ENCODE peak calls at places on chromosome 17, in six cellular contexts. N is A549, F is GM12878, D is SK-N-SH, L is K562, O is HepG2. X is an unnamed sample.

GRCh38 chr17:76213491-76213890 is 26.8 kb downstream of the RNF157 start:
- DNase-seq in O (no peak), F (no peak), D (no peak), L (no peak), N (no peak), X (no peak)

GRCh38 chr17:36825956-36826350 is 111.3 kb upstream of the LHX1 start:
- DNase-seq in D (no peak), O (no peak), N (no peak), L (no peak), F (no peak), X (no peak)

GRCh38 chr17:31158741-31159377 is 64.1 kb downstream of the NF1 start:
- DNase-seq in O (no peak), L (no peak), D (no peak), F (no peak), N (no peak), X (peak; percentile 9)

GRCh38 chr17:80827646-80828643 is 163.7 kb upstream of the CHMP6 start:
- DNase-seq in N (no peak), O (no peak), D (no peak), L (no peak), F (no peak), X (peak; percentile 50)

GRCh38 chr17:44363613-44364159 is at the start of gene FAM171A2:
- DNase-seq in F (no peak), O (no peak), N (peak; percentile 74), L (peak; percentile 87), D (peak; percentile 97), X (peak; percentile 41)

GRCh38 chr17:15447928-15448579 is 19.4 kb downstream of the CDRT4 start:
- DNase-seq in D (no peak), L (no peak), O (no peak), N (no peak), F (no peak), X (no peak)

GRCh38 chr17:19501219-19501618 is 32.4 kb upstream of the SLC47A1 start:
- DNase-seq in F (no peak), N (no peak), L (no peak), D (no peak), O (no peak), X (no peak)

GRCh38 chr17:15414502-15415348 is 52.7 kb downstream of the CDRT4 start:
- DNase-seq in F (no peak), O (no peak), L (no peak), N (no peak), D (no peak), X (no peak)

GRCh38 chr17:50268632-50269287 is 5.5 kb upstream of the TMEM92 start:
- DNase-seq in O (no peak), N (no peak), L (peak; percentile 5), F (no peak), D (no peak), X (peak; percentile 51)

GRCh38 chr17:50630524-50631194 is 4.0 kb upstream of the ABCC3 start:
- DNase-seq in N (peak; percentile 90), O (peak; percentile 52), D (peak; percentile 89), F (no peak), L (peak; percentile 44), X (no peak)

GRCh38 chr17:55693244-55694216 is 29.1 kb downstream of the TMEM100 start:
- DNase-seq in L (no peak), O (no peak), F (no peak), D (peak; percentile 34), N (no peak), X (peak; percentile 4)

GRCh38 chr17:67024736-67025135 is 19.6 kb upstream of the CACNG1 start:
- DNase-seq in O (no peak), F (no peak), D (no peak), N (no peak), L (no peak), X (no peak)

GRCh38 chr17:28684963-28685362 is 23.0 kb downstream of the SUPT6H start:
- DNase-seq in F (no peak), D (peak; percentile 47), L (peak; percentile 44), N (peak; percentile 63), O (peak; percentile 65), X (peak; percentile 16)

GRCh38 chr17:75571197-75571884 is 16.3 kb upstream of the MYO15B start:
- DNase-seq in O (no peak), F (peak; percentile 47), N (no peak), D (no peak), L (peak; percentile 50), X (peak; percentile 9)

GRCh38 chr17:76452646-76453430 is at the start of gene UBE2O:
- DNase-seq in L (peak; percentile 95), D (peak; percentile 100), F (no peak), N (peak; percentile 96), O (peak; percentile 83), X (peak; percentile 80)

GRCh38 chr17:74744714-74745547 is 3.5 kb upstream of the NHERF1 start:
- DNase-seq in D (peak; percentile 90), F (no peak), O (peak; percentile 67), N (peak; percentile 91), L (peak; percentile 80), X (peak; percentile 47)

GRCh38 chr17:81422776-81423697 is 27.8 kb downstream of the BAHCC1 start:
- DNase-seq in D (peak; percentile 86), F (no peak), N (peak; percentile 90), L (no peak), O (peak; percentile 60), X (peak; percentile 96)

GRCh38 chr17:44356241-44356640 is 7.4 kb downstream of the FAM171A2 start:
- DNase-seq in O (no peak), N (no peak), D (no peak), L (no peak), F (no peak), X (no peak)

GRCh38 chr17:40536731-40537171 is 28.5 kb downstream of the CCR7 start:
- DNase-seq in L (no peak), O (no peak), N (no peak), F (no peak), D (no peak), X (peak; percentile 75)

GRCh38 chr17:8862213-8863056 is 5.0 kb downstream of the PIK3R6 start:
- DNase-seq in F (no peak), N (no peak), D (no peak), O (no peak), L (no peak), X (no peak)

GRCh38 chr17:51995797-51996403 is 162.6 kb downstream of the CA10 start:
- DNase-seq in D (no peak), L (no peak), F (no peak), N (no peak), O (no peak), X (no peak)

GRCh38 chr17:60392042-60392844 is at the start of gene USP32:
- DNase-seq in O (peak; percentile 96), D (peak; percentile 98), L (peak; percentile 95), N (peak; percentile 96), F (peak; percentile 96), X (peak; percentile 97)

GRCh38 chr17:16352838-16353701 is at the start of gene CENPV:
- DNase-seq in O (peak; percentile 69), F (no peak), D (peak; percentile 95), L (peak; percentile 78), N (peak; percentile 91), X (peak; percentile 34)

GRCh38 chr17:76537288-76537577 is 276 bp downstream of the CYGB start:
- DNase-seq in L (no peak), D (peak; percentile 87), F (no peak), O (no peak), N (no peak), X (peak; percentile 39)

GRCh38 chr17:83064021-83064731 is 15.2 kb upstream of the METRNL start:
- DNase-seq in O (no peak), F (no peak), D (peak; percentile 21), N (no peak), L (no peak), X (no peak)

GRCh38 chr17:4782652-4783051 is 3.5 kb downstream of the VMO1 start:
- DNase-seq in N (no peak), F (no peak), D (peak; percentile 64), O (no peak), L (peak; percentile 62), X (no peak)

GRCh38 chr17:4788159-4788806 is 481 bp upstream of the GLTPD2 start:
- DNase-seq in L (no peak), N (no peak), D (no peak), O (no peak), F (no peak), X (no peak)

GRCh38 chr17:4786516-4786915 is 352 bp upstream of the VMO1 start:
- DNase-seq in O (no peak), F (no peak), D (no peak), L (no peak), N (no peak), X (no peak)

GRCh38 chr17:4786111-4786491 is at the start of gene VMO1:
- DNase-seq in N (no peak), D (peak; percentile 73), O (no peak), L (no peak), F (no peak), X (no peak)

DNA sequence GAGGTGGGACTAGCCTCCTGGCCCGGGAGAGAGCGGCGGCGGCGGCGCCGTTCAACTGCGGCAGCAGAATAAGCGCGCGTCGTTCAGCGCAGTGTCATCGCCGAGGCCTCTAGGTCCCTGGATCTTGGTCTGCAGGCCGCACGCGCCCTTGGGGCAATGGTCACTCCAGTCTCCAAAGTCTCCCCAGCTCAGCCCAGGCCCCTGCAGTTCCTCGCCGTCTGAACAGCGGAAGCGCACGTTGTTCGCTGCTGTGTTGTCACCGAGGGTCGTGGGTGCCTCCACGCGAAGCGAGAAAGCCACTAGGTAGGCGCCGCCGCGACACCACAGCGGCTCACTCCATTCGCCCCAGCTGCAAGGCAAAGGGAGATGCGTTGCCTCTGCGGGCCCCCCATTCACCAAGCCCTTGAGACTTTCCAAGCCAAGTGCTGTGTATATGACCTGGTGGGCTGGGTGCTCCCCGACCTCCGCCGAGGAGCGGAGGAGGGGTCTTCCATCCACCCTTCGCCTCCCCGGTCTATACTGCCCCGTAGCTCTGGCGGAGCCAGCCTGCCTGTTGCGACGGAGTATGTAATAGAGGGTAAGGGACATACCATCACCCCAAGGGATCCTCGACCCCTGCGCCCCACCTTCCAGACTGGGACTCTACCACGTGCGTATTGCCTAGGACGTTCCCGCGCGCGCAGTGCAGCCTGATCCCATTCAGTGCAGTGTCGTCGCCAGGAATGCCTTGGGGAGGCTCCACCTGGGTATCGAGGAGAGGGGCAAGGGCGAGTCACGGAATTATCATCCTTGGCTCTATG is 653 bp downstream of the VMO1 start:
- DNase-seq in N (no peak), D (peak; percentile 33), O (no peak), L (no peak), F (no peak), X (no peak)
- TF ChIP-seq SMC3 in N (no peak), D (no peak), O (no peak), L (no peak), F (no peak), X (no peak)

GRCh38 chr17:77840156-77840555 is 118.3 kb upstream of the TNRC6C start:
- DNase-seq in F (no peak), D (no peak), N (no peak), O (no peak), L (peak; percentile 35), X (peak; percentile 39)
- TF ChIP-seq SMC3 in F (no peak), D (no peak), N (no peak), O (no peak), L (no peak), X (no peak)

DNA sequence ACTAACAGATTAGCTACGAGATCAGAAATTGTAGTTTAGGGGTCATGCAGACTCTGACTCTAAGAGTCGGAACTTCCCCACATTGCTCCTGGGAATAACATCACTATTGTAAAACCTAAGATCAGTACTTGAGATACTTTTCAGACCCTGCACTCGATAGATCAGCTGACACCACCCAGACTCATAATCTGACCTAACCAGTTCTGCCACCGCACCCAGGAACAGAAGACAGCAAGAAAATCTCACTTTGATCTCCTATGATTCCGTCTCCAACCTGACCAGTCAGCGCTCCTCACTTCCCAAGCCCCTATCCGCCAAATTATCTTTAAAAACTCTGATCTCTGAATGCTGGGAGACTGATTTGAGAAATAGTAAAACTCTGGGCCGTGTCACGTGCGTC is 27.2 kb upstream of the ASGR2 start:
- DNase-seq in D (no peak), N (no peak), F (no peak), L (no peak), O (no peak), X (no peak)
- TF ChIP-seq SMC3 in D (no peak), N (no peak), F (no peak), L (no peak), O (no peak), X (no peak)

GRCh38 chr17:17355426-17355825 is 52.3 kb downstream of the NT5M start:
- DNase-seq in L (no peak), F (no peak), O (no peak), N (no peak), D (no peak), X (no peak)
- TF ChIP-seq SMC3 in L (no peak), F (no peak), O (no peak), N (no peak), D (no peak), X (no peak)

X was measured in IMR-90.